ENCODE peak calls at places on chromosome 7, in five cellular contexts. V is GM23248, K is H9, R is mesenchymal stem cell, U is IMR-90. X is an unnamed sample.

GRCh38 chr7:119123326-119123725 is 898.8 kb downstream of the ANKRD7 start:
- DNase-seq in V (no peak), K (no peak), R (no peak), U (no peak), X (no peak)

GRCh38 chr7:34100661-34101060 is 195.3 kb downstream of the BMPER start:
- DNase-seq in V (no peak), K (no peak), R (no peak), U (no peak), X (no peak)

GRCh38 chr7:131288446-131288845 is 39.2 kb upstream of the MKLN1 start:
- DNase-seq in V (no peak), K (no peak), R (no peak), U (no peak), X (no peak)

GRCh38 chr7:6628045-6628444 is 9.1 kb upstream of the ZNF316 start:
- DNase-seq in V (no peak), K (no peak), R (no peak), U (no peak), X (no peak)

GRCh38 chr7:122487131-122487530 is 182.6 kb upstream of the FEZF1 start:
- DNase-seq in V (peak), K (no peak), R (no peak), U (no peak), X (no peak)

GRCh38 chr7:3955751-3956696 is 655.0 kb downstream of the SDK1 start:
- DNase-seq in V (no peak), K (no peak), R (peak), U (peak), X (peak)

GRCh38 chr7:15753834-15754600 is 67.5 kb upstream of the MEOX2 start:
- DNase-seq in V (peak), K (no peak), R (no peak), U (no peak), X (no peak)

GRCh38 chr7:127374181-127374580 is 18.3 kb downstream of the ZNF800 start:
- DNase-seq in V (no peak), K (no peak), R (no peak), U (no peak), X (no peak)

GRCh38 chr7:87234949-87235348 is 15.4 kb upstream of the TMEM243 start:
- DNase-seq in V (peak), K (no peak), R (peak), U (peak), X (no peak)

GRCh38 chr7:152760384-152761115 is 998 bp downstream of the ACTR3B start:
- DNase-seq in V (peak), K (no peak), R (peak), U (peak), X (peak)

GRCh38 chr7:44045226-44046014 is 918 bp downstream of the DBNL start:
- DNase-seq in V (peak), K (peak), R (no peak), U (no peak), X (no peak)

GRCh38 chr7:98232276-98232585 is 19.8 kb downstream of the TECPR1 start:
- DNase-seq in V (no peak), K (no peak), R (no peak), U (no peak), X (no peak)

GRCh38 chr7:4769753-4770152 is 5.7 kb upstream of the AP5Z1 start:
- DNase-seq in V (no peak), K (no peak), R (no peak), U (peak), X (peak)

GRCh38 chr7:31055501-31055900 is 3.4 kb downstream of the ADCYAP1R1 start:
- DNase-seq in V (no peak), K (no peak), R (no peak), U (no peak), X (no peak)

GRCh38 chr7:17132726-17133125 is 165.7 kb upstream of the AHR start:
- DNase-seq in V (no peak), K (no peak), R (peak), U (no peak), X (no peak)

GRCh38 chr7:351256-351655 is 61.3 kb downstream of the FOXL3 start:
- DNase-seq in V (no peak), K (no peak), R (no peak), U (no peak), X (peak)

GRCh38 chr7:94547128-94547527 is 37.5 kb downstream of the CASD1 start:
- DNase-seq in V (no peak), K (no peak), R (no peak), U (no peak), X (peak)

GRCh38 chr7:34064511-34065158 is 159.3 kb downstream of the BMPER start:
- DNase-seq in V (no peak), K (no peak), R (peak), U (peak), X (no peak)

GRCh38 chr7:66265566-66265965 is 60.4 kb downstream of the TPST1 start:
- DNase-seq in V (peak), K (no peak), R (peak), U (peak), X (peak)

GRCh38 chr7:39446546-39446945 is 119.7 kb upstream of the YAE1 start:
- DNase-seq in V (no peak), K (no peak), R (no peak), U (no peak), X (no peak)

GRCh38 chr7:80230327-80230726 is 95.7 kb downstream of the GNAI1 start:
- DNase-seq in V (peak), K (no peak), R (peak), U (peak), X (no peak)

GRCh38 chr7:46603780-46604725 is 683.0 kb upstream of the IGFBP3 start:
- DNase-seq in V (peak), K (no peak), R (peak), U (peak), X (peak)

GRCh38 chr7:157692156-157693011 is 355.6 kb downstream of the DNAJB6 start:
- DNase-seq in V (no peak), K (peak), R (no peak), U (no peak), X (no peak)

GRCh38 chr7:134724606-134725005 is 54.8 kb upstream of the CALD1 start:
- DNase-seq in V (peak), K (peak), R (peak), U (peak), X (peak)

GRCh38 chr7:18361756-18362155 is 133.8 kb upstream of the HDAC9 start:
- DNase-seq in V (peak), K (peak), R (no peak), U (no peak), X (no peak)

GRCh38 chr7:5629941-5630340 is 151.5 kb downstream of the RNF216 start:
- DNase-seq in V (peak), K (no peak), R (peak), U (peak), X (peak)

GRCh38 chr7:156532016-156532602 is 108.5 kb upstream of the RNF32 start:
- DNase-seq in V (no peak), K (no peak), R (no peak), U (no peak), X (no peak)

GRCh38 chr7:157032128-157032527 is 21.7 kb upstream of the MNX1 start:
- DNase-seq in V (no peak), K (no peak), R (no peak), U (no peak), X (no peak)

GRCh38 chr7:75658369-75658768 is 80.4 kb downstream of the HIP1 start:
- DNase-seq in V (no peak), K (no peak), R (no peak), U (no peak), X (no peak)

GRCh38 chr7:145036592-145037386 is 200.9 kb upstream of the TPK1 start:
- DNase-seq in V (peak), K (peak), R (peak), U (peak), X (peak)

GRCh38 chr7:101705327-101705726 is 76.2 kb upstream of the MYL10 start:
- DNase-seq in V (peak), K (no peak), R (no peak), U (peak), X (no peak)

GRCh38 chr7:158445421-158446175 is 142.0 kb downstream of the PTPRN2 start:
- DNase-seq in V (no peak), K (peak), R (no peak), U (no peak), X (no peak)

GRCh38 chr7:1447551-1448244 is 11.6 kb downstream of the MICALL2 start:
- DNase-seq in V (peak), K (no peak), R (no peak), U (peak), X (no peak)

GRCh38 chr7:101486764-101487458 is 124.2 kb downstream of the COL26A1 start:
- DNase-seq in V (no peak), K (peak), R (no peak), U (no peak), X (no peak)

GRCh38 chr7:5701085-5701914 is 80.2 kb downstream of the RNF216 start:
- DNase-seq in V (no peak), K (no peak), R (peak), U (peak), X (peak)

GRCh38 chr7:21550821-21551531 is 8.1 kb downstream of the DNAH11 start:
- DNase-seq in V (no peak), K (peak), R (no peak), U (no peak), X (no peak)

GRCh38 chr7:98294798-98295382 is 13.4 kb downstream of the BRI3 start:
- DNase-seq in V (peak), K (peak), R (peak), U (peak), X (peak)

GRCh38 chr7:27073066-27073465 is 22.7 kb downstream of the HOXA1 start:
- DNase-seq in V (no peak), K (no peak), R (no peak), U (no peak), X (no peak)

GRCh38 chr7:21504021-21504420 is 38.8 kb upstream of the DNAH11 start:
- DNase-seq in V (no peak), K (no peak), R (no peak), U (no peak), X (no peak)

GRCh38 chr7:143279186-143280098 is 5.3 kb upstream of the TMEM139 start:
- DNase-seq in V (peak), K (no peak), R (peak), U (peak), X (peak)
- H2AFZ ChIP-seq in V (peak), K (no peak), R (no peak), U (no peak), X (peak)

GRCh38 chr7:29795696-29796095 is 10.6 kb upstream of the WIPF3 start:
- DNase-seq in V (no peak), K (no peak), R (no peak), U (no peak), X (no peak)
- H2AFZ ChIP-seq in V (no peak), K (no peak), R (no peak), U (no peak), X (no peak)

GRCh38 chr7:113083834-113084498 is 2.7 kb downstream of the GPR85 start:
- DNase-seq in V (no peak), K (no peak), R (no peak), U (no peak), X (no peak)
- H2AFZ ChIP-seq in V (no peak), K (no peak), R (no peak), U (no peak), X (no peak)

DNA sequence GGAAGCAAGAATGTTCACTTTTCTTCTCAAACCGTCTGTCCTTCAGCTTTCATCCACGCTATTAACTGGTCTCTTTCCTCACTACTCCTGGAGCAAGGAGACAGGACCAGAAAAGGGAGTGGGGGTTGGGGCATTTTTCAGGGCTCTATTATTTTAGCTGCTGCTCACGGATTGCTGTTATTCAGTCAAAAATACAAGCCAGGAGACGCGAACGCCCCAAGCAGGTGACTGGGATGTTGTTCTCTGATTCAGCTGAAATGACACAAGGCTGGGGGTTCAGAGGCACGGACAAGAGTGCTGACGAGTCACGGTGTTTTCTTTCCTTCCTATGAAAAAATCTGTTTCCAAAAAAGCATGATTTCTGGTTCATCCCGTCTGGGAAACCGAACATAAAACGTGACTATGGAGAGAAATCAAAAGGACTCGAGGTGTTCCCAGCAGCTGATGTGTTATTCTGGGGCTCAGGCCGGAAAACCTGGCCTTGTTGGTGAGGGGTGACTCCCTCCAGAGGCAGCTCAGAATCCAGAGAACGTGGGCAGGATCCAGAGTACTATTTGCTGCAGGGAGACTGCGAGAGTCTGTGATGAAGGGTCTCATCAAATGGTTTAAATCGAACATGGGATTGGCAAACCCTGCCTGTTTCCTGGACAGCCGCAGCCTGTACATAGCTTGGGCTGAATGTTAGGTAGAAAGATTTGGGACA is 3.5 kb upstream of the INHBA start:
- DNase-seq in V (no peak), K (no peak), R (no peak), U (peak), X (no peak)
- H2AFZ ChIP-seq in V (no peak), K (no peak), R (no peak), U (peak), X (peak)

DNA sequence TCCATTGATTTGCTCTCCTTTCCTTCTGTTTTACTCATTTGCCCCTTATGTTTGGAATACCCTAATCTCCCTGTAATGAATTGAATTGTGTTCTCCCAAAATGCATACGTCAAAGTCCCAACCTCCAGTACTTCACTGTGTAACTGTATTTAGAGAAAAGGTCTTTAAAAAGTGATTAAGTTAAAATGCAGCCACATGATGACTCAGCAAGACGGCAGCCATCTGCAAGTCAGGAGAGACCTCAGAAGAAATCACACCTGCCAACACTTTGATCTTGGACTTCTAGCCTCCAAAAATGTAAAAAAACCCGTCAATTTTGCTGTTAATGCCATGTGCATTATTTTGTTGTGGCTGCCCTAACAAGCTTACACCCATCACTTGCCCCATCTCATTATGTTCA is 85.3 kb upstream of the PCLO start:
- DNase-seq in V (no peak), K (no peak), R (no peak), U (no peak), X (no peak)
- H2AFZ ChIP-seq in V (no peak), K (no peak), R (no peak), U (no peak), X (no peak)

DNA sequence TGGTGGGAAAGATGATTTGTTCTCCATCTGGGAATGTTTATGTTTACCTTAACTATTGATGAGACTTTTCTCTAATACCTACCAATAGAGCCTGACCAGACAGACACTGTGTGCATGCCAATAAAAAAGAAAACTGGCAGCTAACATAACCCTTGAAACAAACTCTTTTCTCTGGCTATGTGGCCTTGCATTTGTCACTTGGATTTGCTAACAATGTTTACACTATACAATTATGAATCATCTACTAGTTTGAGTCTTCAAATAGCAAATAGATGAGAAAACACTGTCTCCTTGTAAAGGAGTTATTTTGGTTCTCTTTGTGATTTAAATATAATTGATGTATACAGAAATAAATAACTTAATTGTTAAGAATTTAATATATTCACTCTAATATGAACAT is 273.1 kb downstream of the SEMA3D start:
- DNase-seq in V (peak), K (no peak), R (peak), U (peak), X (no peak)
- H2AFZ ChIP-seq in V (peak), K (no peak), R (no peak), U (no peak), X (no peak)

GRCh38 chr7:36784991-36785940 is 61.0 kb upstream of the AOAH start:
- DNase-seq in V (no peak), K (no peak), R (no peak), U (no peak), X (no peak)
- H2AFZ ChIP-seq in V (no peak), K (peak), R (no peak), U (no peak), X (no peak)